ENCODE peak calls at places on chromosomes 7 and 10, in four cellular contexts. One of them, this sample, is unnamed.

GRCh38 chr10:128055061-128055868 is 71.0 kb downstream of the MKI67 start:
- DNase-seq in glutamatergic neuron: no peak
- DNase-seq in GM04503: no peak
- DNase-seq in skeletal muscle cell: no peak
- DNase-seq in this sample: no peak

GRCh38 chr10:1367938-1368697 is 311.9 kb downstream of the WDR37 start:
- DNase-seq in GM04503: no peak
- DNase-seq in skeletal muscle cell: no peak
- DNase-seq in glutamatergic neuron: no peak
- DNase-seq in this sample: no peak

GRCh38 chr7:70477051-70478010 is 654.6 kb upstream of the GALNT17 start:
- DNase-seq in glutamatergic neuron: no peak
- DNase-seq in skeletal muscle cell: no peak
- DNase-seq in GM04503: no peak
- DNase-seq in this sample: peak; percentile 22

GRCh38 chr10:26755443-26755903 is 58.0 kb downstream of the PDSS1 start:
- DNase-seq in GM04503: no peak
- DNase-seq in glutamatergic neuron: no peak
- DNase-seq in skeletal muscle cell: peak; percentile 7
- DNase-seq in this sample: no peak

GRCh38 chr10:86163522-86164215 is 202.9 kb downstream of the GRID1 start:
- DNase-seq in skeletal muscle cell: no peak
- DNase-seq in GM04503: no peak
- DNase-seq in glutamatergic neuron: no peak
- DNase-seq in this sample: peak; percentile 87

GRCh38 chr7:86645676-86646276 is 2.1 kb downstream of the GRM3 start:
- DNase-seq in skeletal muscle cell: no peak
- DNase-seq in glutamatergic neuron: no peak
- DNase-seq in GM04503: no peak
- DNase-seq in this sample: no peak

GRCh38 chr10:34434119-34434594 is 380.9 kb downstream of the PARD3 start:
- DNase-seq in skeletal muscle cell: peak; percentile 78
- DNase-seq in glutamatergic neuron: no peak
- DNase-seq in GM04503: peak; percentile 20
- DNase-seq in this sample: no peak

GRCh38 chr10:126324826-126325225 is 63.5 kb downstream of the ADAM12 start:
- DNase-seq in skeletal muscle cell: no peak
- DNase-seq in GM04503: no peak
- DNase-seq in glutamatergic neuron: no peak
- DNase-seq in this sample: no peak

GRCh38 chr7:123169065-123169464 is 30.7 kb downstream of the SLC13A1 start:
- DNase-seq in glutamatergic neuron: no peak
- DNase-seq in skeletal muscle cell: no peak
- DNase-seq in GM04503: no peak
- DNase-seq in this sample: no peak

GRCh38 chr10:12589789-12590188 is 240.4 kb downstream of the CAMK1D start:
- DNase-seq in skeletal muscle cell: no peak
- DNase-seq in glutamatergic neuron: no peak
- DNase-seq in GM04503: no peak
- DNase-seq in this sample: no peak

GRCh38 chr7:114822844-114823243 is 99.0 kb upstream of the MDFIC start:
- DNase-seq in glutamatergic neuron: no peak
- DNase-seq in GM04503: no peak
- DNase-seq in skeletal muscle cell: no peak
- DNase-seq in this sample: no peak

GRCh38 chr10:22927163-22927562 is 690 bp upstream of the ARMC3 start:
- DNase-seq in GM04503: no peak
- DNase-seq in glutamatergic neuron: no peak
- DNase-seq in skeletal muscle cell: no peak
- DNase-seq in this sample: no peak

GRCh38 chr10:86793696-86794095 is 37.3 kb downstream of the BMPR1A start:
- DNase-seq in glutamatergic neuron: no peak
- DNase-seq in GM04503: no peak
- DNase-seq in skeletal muscle cell: no peak
- DNase-seq in this sample: no peak

GRCh38 chr7:13829914-13830603 is 159.4 kb downstream of the ETV1 start:
- DNase-seq in skeletal muscle cell: peak; percentile 77
- DNase-seq in glutamatergic neuron: no peak
- DNase-seq in GM04503: no peak
- DNase-seq in this sample: no peak

GRCh38 chr10:75658915-75659314 is 227.5 kb downstream of the LRMDA start:
- DNase-seq in glutamatergic neuron: no peak
- DNase-seq in GM04503: no peak
- DNase-seq in skeletal muscle cell: no peak
- DNase-seq in this sample: no peak

GRCh38 chr7:150950496-150951180 is 27.5 kb downstream of the KCNH2 start:
- DNase-seq in GM04503: no peak
- DNase-seq in glutamatergic neuron: peak; percentile 10
- DNase-seq in skeletal muscle cell: no peak
- DNase-seq in this sample: no peak

GRCh38 chr7:76330245-76330644 is 27.8 kb downstream of the HSPB1 start:
- DNase-seq in skeletal muscle cell: no peak
- DNase-seq in glutamatergic neuron: no peak
- DNase-seq in GM04503: no peak
- DNase-seq in this sample: no peak

GRCh38 chr10:91380873-91381561 is 29.1 kb upstream of the HECTD2 start:
- DNase-seq in GM04503: no peak
- DNase-seq in skeletal muscle cell: no peak
- DNase-seq in glutamatergic neuron: peak; percentile 57
- DNase-seq in this sample: no peak

GRCh38 chr7:41956712-41957111 is 253.8 kb upstream of the INHBA start:
- DNase-seq in skeletal muscle cell: no peak
- DNase-seq in glutamatergic neuron: no peak
- DNase-seq in GM04503: no peak
- DNase-seq in this sample: no peak

GRCh38 chr7:30726296-30727006 is 25.5 kb upstream of the INMT start:
- DNase-seq in glutamatergic neuron: no peak
- DNase-seq in skeletal muscle cell: no peak
- DNase-seq in GM04503: no peak
- DNase-seq in this sample: no peak

GRCh38 chr7:158588085-158588877 is 658 bp upstream of the PTPRN2 start:
- DNase-seq in glutamatergic neuron: no peak
- DNase-seq in GM04503: no peak
- DNase-seq in skeletal muscle cell: no peak
- DNase-seq in this sample: no peak

GRCh38 chr7:115782716-115783460 is 247.7 kb downstream of the TFEC start:
- DNase-seq in GM04503: no peak
- DNase-seq in glutamatergic neuron: no peak
- DNase-seq in skeletal muscle cell: no peak
- DNase-seq in this sample: peak; percentile 61

GRCh38 chr10:99731296-99732032 is 463 bp downstream of the COX15 start:
- DNase-seq in GM04503: no peak
- DNase-seq in glutamatergic neuron: no peak
- DNase-seq in skeletal muscle cell: no peak
- DNase-seq in this sample: no peak

GRCh38 chr7:143283344-143283743 is 1.4 kb upstream of the TMEM139 start:
- DNase-seq in glutamatergic neuron: no peak
- DNase-seq in GM04503: no peak
- DNase-seq in skeletal muscle cell: no peak
- DNase-seq in this sample: no peak

GRCh38 chr10:48243487-48243886 is 31.0 kb downstream of the FRMPD2 start:
- DNase-seq in skeletal muscle cell: no peak
- DNase-seq in glutamatergic neuron: no peak
- DNase-seq in GM04503: no peak
- DNase-seq in this sample: no peak

GRCh38 chr10:132500781-132501415 is 36.7 kb upstream of the INPP5A start:
- DNase-seq in skeletal muscle cell: no peak
- DNase-seq in glutamatergic neuron: no peak
- DNase-seq in GM04503: no peak
- DNase-seq in this sample: no peak

GRCh38 chr7:20784311-20785210 is 2.1 kb downstream of the SP8 start:
- DNase-seq in GM04503: no peak
- DNase-seq in glutamatergic neuron: peak; percentile 65
- DNase-seq in skeletal muscle cell: no peak
- DNase-seq in this sample: peak; percentile 60

GRCh38 chr7:57867884-57868701 is 418.1 kb downstream of the ZNF716 start:
- DNase-seq in glutamatergic neuron: no peak
- DNase-seq in skeletal muscle cell: no peak
- DNase-seq in GM04503: no peak
- DNase-seq in this sample: peak; percentile 61

GRCh38 chr7:148711191-148712102 is 12.7 kb downstream of the CUL1 start:
- DNase-seq in GM04503: no peak
- DNase-seq in skeletal muscle cell: no peak
- DNase-seq in glutamatergic neuron: no peak
- DNase-seq in this sample: no peak

GRCh38 chr10:124164252-124164651 is 70.9 kb upstream of the CHST15 start:
- DNase-seq in GM04503: no peak
- DNase-seq in skeletal muscle cell: no peak
- DNase-seq in glutamatergic neuron: no peak
- DNase-seq in this sample: no peak

GRCh38 chr7:15845868-15846267 is 159.4 kb upstream of the MEOX2 start:
- DNase-seq in glutamatergic neuron: no peak
- DNase-seq in GM04503: no peak
- DNase-seq in skeletal muscle cell: no peak
- DNase-seq in this sample: no peak

GRCh38 chr7:44096326-44096881 is 7.7 kb upstream of the AEBP1 start:
- DNase-seq in skeletal muscle cell: no peak
- DNase-seq in GM04503: no peak
- DNase-seq in glutamatergic neuron: no peak
- DNase-seq in this sample: no peak

GRCh38 chr7:54985405-54986360 is 33.1 kb upstream of the EGFR start:
- DNase-seq in GM04503: peak; percentile 72
- DNase-seq in skeletal muscle cell: peak; percentile 72
- DNase-seq in glutamatergic neuron: no peak
- DNase-seq in this sample: no peak

GRCh38 chr7:2884161-2884560 is 40.1 kb upstream of the GNA12 start:
- DNase-seq in GM04503: no peak
- DNase-seq in skeletal muscle cell: no peak
- DNase-seq in glutamatergic neuron: no peak
- DNase-seq in this sample: no peak

This sample was measured in NCI-H82.